ENCODE peak calls at places on chromosomes 12 and 14, in nine cellular contexts. One of them, this sample, is unnamed.

GRCh38 chr14:105473677-105474477 is 744 bp upstream of the CRIP2 start:
- DNase-seq in iris pigment epithelial cell: peak
- DNase-seq in stimulated activated CD4-positive, alpha-beta T cell treated with anti-CD3 and anti-CD28 coated beads, Interleukin-1b, Interleukin-23, amount 100 ng/mL, for 1 hour: peak
- DNase-seq in heart left ventricle: peak
- DNase-seq in AG09309: peak
- DNase-seq in H54: peak
- DNase-seq in epithelial cell of prostate: peak
- DNase-seq in left ventricle myocardium inferior: peak
- DNase-seq in stimulated activated CD8-positive, alpha-beta memory T cell treated with anti-CD3 and anti-CD28 coated beads, Interleukin-15, amount 100 ng/mL, for 4 hours: no peak
- DNase-seq in this sample: peak

GRCh38 chr12:40225984-40226602 is 1.3 kb downstream of the LRRK2 start:
- DNase-seq in iris pigment epithelial cell: no peak
- DNase-seq in stimulated activated CD4-positive, alpha-beta T cell treated with anti-CD3 and anti-CD28 coated beads, Interleukin-1b, Interleukin-23, amount 100 ng/mL, for 1 hour: no peak
- DNase-seq in heart left ventricle: no peak
- DNase-seq in AG09309: no peak
- DNase-seq in H54: no peak
- DNase-seq in epithelial cell of prostate: no peak
- DNase-seq in left ventricle myocardium inferior: no peak
- DNase-seq in stimulated activated CD8-positive, alpha-beta memory T cell treated with anti-CD3 and anti-CD28 coated beads, Interleukin-15, amount 100 ng/mL, for 4 hours: no peak
- DNase-seq in this sample: no peak

GRCh38 chr12:65594373-65594772 is 229.9 kb upstream of the HMGA2 start:
- DNase-seq in iris pigment epithelial cell: no peak
- DNase-seq in stimulated activated CD4-positive, alpha-beta T cell treated with anti-CD3 and anti-CD28 coated beads, Interleukin-1b, Interleukin-23, amount 100 ng/mL, for 1 hour: no peak
- DNase-seq in heart left ventricle: no peak
- DNase-seq in AG09309: no peak
- DNase-seq in H54: no peak
- DNase-seq in epithelial cell of prostate: no peak
- DNase-seq in left ventricle myocardium inferior: no peak
- DNase-seq in stimulated activated CD8-positive, alpha-beta memory T cell treated with anti-CD3 and anti-CD28 coated beads, Interleukin-15, amount 100 ng/mL, for 4 hours: no peak
- DNase-seq in this sample: no peak

GRCh38 chr14:41586237-41586636 is 20.4 kb upstream of the LRFN5 start:
- DNase-seq in iris pigment epithelial cell: no peak
- DNase-seq in stimulated activated CD4-positive, alpha-beta T cell treated with anti-CD3 and anti-CD28 coated beads, Interleukin-1b, Interleukin-23, amount 100 ng/mL, for 1 hour: no peak
- DNase-seq in heart left ventricle: no peak
- DNase-seq in AG09309: no peak
- DNase-seq in H54: no peak
- DNase-seq in epithelial cell of prostate: no peak
- DNase-seq in left ventricle myocardium inferior: no peak
- DNase-seq in stimulated activated CD8-positive, alpha-beta memory T cell treated with anti-CD3 and anti-CD28 coated beads, Interleukin-15, amount 100 ng/mL, for 4 hours: no peak
- DNase-seq in this sample: no peak

GRCh38 chr12:106139422-106140141 is 828 bp upstream of the NUAK1 start:
- DNase-seq in iris pigment epithelial cell: peak
- DNase-seq in stimulated activated CD4-positive, alpha-beta T cell treated with anti-CD3 and anti-CD28 coated beads, Interleukin-1b, Interleukin-23, amount 100 ng/mL, for 1 hour: no peak
- DNase-seq in heart left ventricle: peak
- DNase-seq in AG09309: no peak
- DNase-seq in H54: peak
- DNase-seq in epithelial cell of prostate: no peak
- DNase-seq in left ventricle myocardium inferior: peak
- DNase-seq in stimulated activated CD8-positive, alpha-beta memory T cell treated with anti-CD3 and anti-CD28 coated beads, Interleukin-15, amount 100 ng/mL, for 4 hours: peak
- DNase-seq in this sample: peak

GRCh38 chr14:63357841-63358240 is 39.1 kb upstream of the GPHB5 start:
- DNase-seq in iris pigment epithelial cell: no peak
- DNase-seq in stimulated activated CD4-positive, alpha-beta T cell treated with anti-CD3 and anti-CD28 coated beads, Interleukin-1b, Interleukin-23, amount 100 ng/mL, for 1 hour: no peak
- DNase-seq in heart left ventricle: no peak
- DNase-seq in AG09309: no peak
- DNase-seq in H54: no peak
- DNase-seq in epithelial cell of prostate: no peak
- DNase-seq in left ventricle myocardium inferior: no peak
- DNase-seq in stimulated activated CD8-positive, alpha-beta memory T cell treated with anti-CD3 and anti-CD28 coated beads, Interleukin-15, amount 100 ng/mL, for 4 hours: no peak
- DNase-seq in this sample: no peak

GRCh38 chr12:33671676-33672075 is 232.1 kb upstream of the SYT10 start:
- DNase-seq in iris pigment epithelial cell: no peak
- DNase-seq in stimulated activated CD4-positive, alpha-beta T cell treated with anti-CD3 and anti-CD28 coated beads, Interleukin-1b, Interleukin-23, amount 100 ng/mL, for 1 hour: no peak
- DNase-seq in heart left ventricle: no peak
- DNase-seq in AG09309: no peak
- DNase-seq in H54: no peak
- DNase-seq in epithelial cell of prostate: no peak
- DNase-seq in left ventricle myocardium inferior: no peak
- DNase-seq in stimulated activated CD8-positive, alpha-beta memory T cell treated with anti-CD3 and anti-CD28 coated beads, Interleukin-15, amount 100 ng/mL, for 4 hours: no peak
- DNase-seq in this sample: no peak

GRCh38 chr12:130132831-130133635 is 29.2 kb upstream of the FZD10 start:
- DNase-seq in iris pigment epithelial cell: no peak
- DNase-seq in stimulated activated CD4-positive, alpha-beta T cell treated with anti-CD3 and anti-CD28 coated beads, Interleukin-1b, Interleukin-23, amount 100 ng/mL, for 1 hour: no peak
- DNase-seq in heart left ventricle: no peak
- DNase-seq in AG09309: no peak
- DNase-seq in H54: no peak
- DNase-seq in epithelial cell of prostate: no peak
- DNase-seq in left ventricle myocardium inferior: no peak
- DNase-seq in stimulated activated CD8-positive, alpha-beta memory T cell treated with anti-CD3 and anti-CD28 coated beads, Interleukin-15, amount 100 ng/mL, for 4 hours: no peak
- DNase-seq in this sample: no peak

GRCh38 chr14:32629146-32629545 is 300.0 kb downstream of the AKAP6 start:
- DNase-seq in iris pigment epithelial cell: no peak
- DNase-seq in stimulated activated CD4-positive, alpha-beta T cell treated with anti-CD3 and anti-CD28 coated beads, Interleukin-1b, Interleukin-23, amount 100 ng/mL, for 1 hour: no peak
- DNase-seq in heart left ventricle: no peak
- DNase-seq in AG09309: no peak
- DNase-seq in H54: no peak
- DNase-seq in epithelial cell of prostate: no peak
- DNase-seq in left ventricle myocardium inferior: no peak
- DNase-seq in stimulated activated CD8-positive, alpha-beta memory T cell treated with anti-CD3 and anti-CD28 coated beads, Interleukin-15, amount 100 ng/mL, for 4 hours: no peak
- DNase-seq in this sample: no peak

GRCh38 chr12:115871714-115872113 is 405.8 kb downstream of the MED13L start:
- DNase-seq in iris pigment epithelial cell: peak
- DNase-seq in stimulated activated CD4-positive, alpha-beta T cell treated with anti-CD3 and anti-CD28 coated beads, Interleukin-1b, Interleukin-23, amount 100 ng/mL, for 1 hour: no peak
- DNase-seq in heart left ventricle: no peak
- DNase-seq in AG09309: no peak
- DNase-seq in H54: peak
- DNase-seq in epithelial cell of prostate: no peak
- DNase-seq in left ventricle myocardium inferior: no peak
- DNase-seq in stimulated activated CD8-positive, alpha-beta memory T cell treated with anti-CD3 and anti-CD28 coated beads, Interleukin-15, amount 100 ng/mL, for 4 hours: no peak
- DNase-seq in this sample: no peak

GRCh38 chr14:48792376-48793024 is 793.7 kb downstream of the RPS29 start:
- DNase-seq in iris pigment epithelial cell: peak
- DNase-seq in stimulated activated CD4-positive, alpha-beta T cell treated with anti-CD3 and anti-CD28 coated beads, Interleukin-1b, Interleukin-23, amount 100 ng/mL, for 1 hour: no peak
- DNase-seq in heart left ventricle: no peak
- DNase-seq in AG09309: no peak
- DNase-seq in H54: no peak
- DNase-seq in epithelial cell of prostate: no peak
- DNase-seq in left ventricle myocardium inferior: no peak
- DNase-seq in stimulated activated CD8-positive, alpha-beta memory T cell treated with anti-CD3 and anti-CD28 coated beads, Interleukin-15, amount 100 ng/mL, for 4 hours: no peak
- DNase-seq in this sample: no peak

GRCh38 chr14:95901014-95901413 is 24.4 kb downstream of the TUNAR start:
- DNase-seq in iris pigment epithelial cell: no peak
- DNase-seq in stimulated activated CD4-positive, alpha-beta T cell treated with anti-CD3 and anti-CD28 coated beads, Interleukin-1b, Interleukin-23, amount 100 ng/mL, for 1 hour: no peak
- DNase-seq in heart left ventricle: no peak
- DNase-seq in AG09309: no peak
- DNase-seq in H54: peak
- DNase-seq in epithelial cell of prostate: no peak
- DNase-seq in left ventricle myocardium inferior: no peak
- DNase-seq in stimulated activated CD8-positive, alpha-beta memory T cell treated with anti-CD3 and anti-CD28 coated beads, Interleukin-15, amount 100 ng/mL, for 4 hours: no peak
- DNase-seq in this sample: no peak

GRCh38 chr14:72686832-72687231 is 207.1 kb downstream of the DPF3 start:
- DNase-seq in iris pigment epithelial cell: no peak
- DNase-seq in stimulated activated CD4-positive, alpha-beta T cell treated with anti-CD3 and anti-CD28 coated beads, Interleukin-1b, Interleukin-23, amount 100 ng/mL, for 1 hour: no peak
- DNase-seq in heart left ventricle: no peak
- DNase-seq in AG09309: no peak
- DNase-seq in H54: no peak
- DNase-seq in epithelial cell of prostate: no peak
- DNase-seq in left ventricle myocardium inferior: no peak
- DNase-seq in stimulated activated CD8-positive, alpha-beta memory T cell treated with anti-CD3 and anti-CD28 coated beads, Interleukin-15, amount 100 ng/mL, for 4 hours: no peak
- DNase-seq in this sample: no peak

GRCh38 chr12:68675098-68675842 is 11.5 kb upstream of the NUP107 start:
- DNase-seq in iris pigment epithelial cell: no peak
- DNase-seq in stimulated activated CD4-positive, alpha-beta T cell treated with anti-CD3 and anti-CD28 coated beads, Interleukin-1b, Interleukin-23, amount 100 ng/mL, for 1 hour: no peak
- DNase-seq in heart left ventricle: peak
- DNase-seq in AG09309: no peak
- DNase-seq in H54: no peak
- DNase-seq in epithelial cell of prostate: no peak
- DNase-seq in left ventricle myocardium inferior: no peak
- DNase-seq in stimulated activated CD8-positive, alpha-beta memory T cell treated with anti-CD3 and anti-CD28 coated beads, Interleukin-15, amount 100 ng/mL, for 4 hours: peak
- DNase-seq in this sample: no peak

GRCh38 chr14:93011650-93012317 is 88.8 kb downstream of the CHGA start:
- DNase-seq in iris pigment epithelial cell: no peak
- DNase-seq in stimulated activated CD4-positive, alpha-beta T cell treated with anti-CD3 and anti-CD28 coated beads, Interleukin-1b, Interleukin-23, amount 100 ng/mL, for 1 hour: no peak
- DNase-seq in heart left ventricle: no peak
- DNase-seq in AG09309: no peak
- DNase-seq in H54: no peak
- DNase-seq in epithelial cell of prostate: no peak
- DNase-seq in left ventricle myocardium inferior: no peak
- DNase-seq in stimulated activated CD8-positive, alpha-beta memory T cell treated with anti-CD3 and anti-CD28 coated beads, Interleukin-15, amount 100 ng/mL, for 4 hours: no peak
- DNase-seq in this sample: no peak

GRCh38 chr14:94001501-94002396 is 4.6 kb downstream of the CCDC197 start:
- DNase-seq in iris pigment epithelial cell: peak
- DNase-seq in stimulated activated CD4-positive, alpha-beta T cell treated with anti-CD3 and anti-CD28 coated beads, Interleukin-1b, Interleukin-23, amount 100 ng/mL, for 1 hour: peak
- DNase-seq in heart left ventricle: peak
- DNase-seq in AG09309: no peak
- DNase-seq in H54: peak
- DNase-seq in epithelial cell of prostate: no peak
- DNase-seq in left ventricle myocardium inferior: peak
- DNase-seq in stimulated activated CD8-positive, alpha-beta memory T cell treated with anti-CD3 and anti-CD28 coated beads, Interleukin-15, amount 100 ng/mL, for 4 hours: peak
- DNase-seq in this sample: peak

GRCh38 chr14:100688598-100689499 is 37.8 kb upstream of the DLK1 start:
- DNase-seq in iris pigment epithelial cell: peak
- DNase-seq in stimulated activated CD4-positive, alpha-beta T cell treated with anti-CD3 and anti-CD28 coated beads, Interleukin-1b, Interleukin-23, amount 100 ng/mL, for 1 hour: no peak
- DNase-seq in heart left ventricle: no peak
- DNase-seq in AG09309: no peak
- DNase-seq in H54: peak
- DNase-seq in epithelial cell of prostate: no peak
- DNase-seq in left ventricle myocardium inferior: no peak
- DNase-seq in stimulated activated CD8-positive, alpha-beta memory T cell treated with anti-CD3 and anti-CD28 coated beads, Interleukin-15, amount 100 ng/mL, for 4 hours: no peak
- DNase-seq in this sample: peak

GRCh38 chr12:89432396-89432795 is 80.1 kb upstream of the DUSP6 start:
- DNase-seq in iris pigment epithelial cell: no peak
- DNase-seq in stimulated activated CD4-positive, alpha-beta T cell treated with anti-CD3 and anti-CD28 coated beads, Interleukin-1b, Interleukin-23, amount 100 ng/mL, for 1 hour: no peak
- DNase-seq in heart left ventricle: no peak
- DNase-seq in AG09309: no peak
- DNase-seq in H54: no peak
- DNase-seq in epithelial cell of prostate: no peak
- DNase-seq in left ventricle myocardium inferior: no peak
- DNase-seq in stimulated activated CD8-positive, alpha-beta memory T cell treated with anti-CD3 and anti-CD28 coated beads, Interleukin-15, amount 100 ng/mL, for 4 hours: no peak
- DNase-seq in this sample: no peak

GRCh38 chr12:52566847-52567291 is 6.8 kb downstream of the KRT74 start:
- DNase-seq in iris pigment epithelial cell: no peak
- DNase-seq in stimulated activated CD4-positive, alpha-beta T cell treated with anti-CD3 and anti-CD28 coated beads, Interleukin-1b, Interleukin-23, amount 100 ng/mL, for 1 hour: no peak
- DNase-seq in heart left ventricle: peak
- DNase-seq in AG09309: no peak
- DNase-seq in H54: no peak
- DNase-seq in epithelial cell of prostate: no peak
- DNase-seq in left ventricle myocardium inferior: peak
- DNase-seq in stimulated activated CD8-positive, alpha-beta memory T cell treated with anti-CD3 and anti-CD28 coated beads, Interleukin-15, amount 100 ng/mL, for 4 hours: peak
- DNase-seq in this sample: no peak

GRCh38 chr12:84502907-84503787 is 409.5 kb downstream of the SLC6A15 start:
- DNase-seq in iris pigment epithelial cell: peak
- DNase-seq in stimulated activated CD4-positive, alpha-beta T cell treated with anti-CD3 and anti-CD28 coated beads, Interleukin-1b, Interleukin-23, amount 100 ng/mL, for 1 hour: no peak
- DNase-seq in heart left ventricle: no peak
- DNase-seq in AG09309: peak
- DNase-seq in H54: peak
- DNase-seq in epithelial cell of prostate: peak
- DNase-seq in left ventricle myocardium inferior: no peak
- DNase-seq in stimulated activated CD8-positive, alpha-beta memory T cell treated with anti-CD3 and anti-CD28 coated beads, Interleukin-15, amount 100 ng/mL, for 4 hours: no peak
- DNase-seq in this sample: peak

GRCh38 chr12:104782296-104782695 is 175.8 kb downstream of the SLC41A2 start:
- DNase-seq in iris pigment epithelial cell: no peak
- DNase-seq in stimulated activated CD4-positive, alpha-beta T cell treated with anti-CD3 and anti-CD28 coated beads, Interleukin-1b, Interleukin-23, amount 100 ng/mL, for 1 hour: no peak
- DNase-seq in heart left ventricle: no peak
- DNase-seq in AG09309: no peak
- DNase-seq in H54: no peak
- DNase-seq in epithelial cell of prostate: no peak
- DNase-seq in left ventricle myocardium inferior: no peak
- DNase-seq in stimulated activated CD8-positive, alpha-beta memory T cell treated with anti-CD3 and anti-CD28 coated beads, Interleukin-15, amount 100 ng/mL, for 4 hours: no peak
- DNase-seq in this sample: no peak

GRCh38 chr14:52694761-52695480 is 437 bp downstream of the ERO1A start:
- DNase-seq in iris pigment epithelial cell: peak
- DNase-seq in stimulated activated CD4-positive, alpha-beta T cell treated with anti-CD3 and anti-CD28 coated beads, Interleukin-1b, Interleukin-23, amount 100 ng/mL, for 1 hour: peak
- DNase-seq in heart left ventricle: peak
- DNase-seq in AG09309: no peak
- DNase-seq in H54: no peak
- DNase-seq in epithelial cell of prostate: peak
- DNase-seq in left ventricle myocardium inferior: peak
- DNase-seq in stimulated activated CD8-positive, alpha-beta memory T cell treated with anti-CD3 and anti-CD28 coated beads, Interleukin-15, amount 100 ng/mL, for 4 hours: peak
- DNase-seq in this sample: no peak

GRCh38 chr12:65603428-65604351 is 220.6 kb upstream of the HMGA2 start:
- DNase-seq in iris pigment epithelial cell: peak
- DNase-seq in stimulated activated CD4-positive, alpha-beta T cell treated with anti-CD3 and anti-CD28 coated beads, Interleukin-1b, Interleukin-23, amount 100 ng/mL, for 1 hour: no peak
- DNase-seq in heart left ventricle: peak
- DNase-seq in AG09309: peak
- DNase-seq in H54: peak
- DNase-seq in epithelial cell of prostate: no peak
- DNase-seq in left ventricle myocardium inferior: peak
- DNase-seq in stimulated activated CD8-positive, alpha-beta memory T cell treated with anti-CD3 and anti-CD28 coated beads, Interleukin-15, amount 100 ng/mL, for 4 hours: no peak
- DNase-seq in this sample: peak

GRCh38 chr12:12837025-12837872 is 24.1 kb downstream of the DDX47 start:
- DNase-seq in iris pigment epithelial cell: peak
- DNase-seq in stimulated activated CD4-positive, alpha-beta T cell treated with anti-CD3 and anti-CD28 coated beads, Interleukin-1b, Interleukin-23, amount 100 ng/mL, for 1 hour: no peak
- DNase-seq in heart left ventricle: no peak
- DNase-seq in AG09309: peak
- DNase-seq in H54: peak
- DNase-seq in epithelial cell of prostate: peak
- DNase-seq in left ventricle myocardium inferior: no peak
- DNase-seq in stimulated activated CD8-positive, alpha-beta memory T cell treated with anti-CD3 and anti-CD28 coated beads, Interleukin-15, amount 100 ng/mL, for 4 hours: no peak
- DNase-seq in this sample: peak

This sample was measured in SJSA1.